ENCODE peak calls at places on chromosome X, in seven cellular contexts. J, C, V, F, D, I and W are unnamed samples.

GRCh38 chrX:139495324-139495723 is 35.2 kb upstream of the F9 start:
- DNase-seq in J (no peak), F (no peak), I (no peak), V (no peak), C (no peak), D (no peak), W (no peak)

GRCh38 chrX:109847257-109848187 is 114.5 kb upstream of the ACSL4 start:
- DNase-seq in C (no peak), I (peak; percentile 90), F (no peak), J (peak; percentile 62), D (peak; percentile 42), V (no peak), W (no peak)

GRCh38 chrX:38561126-38561868 is at the start of gene TSPAN7:
- DNase-seq in V (no peak), F (peak; percentile 89), C (peak; percentile 85), D (peak; percentile 46), I (peak; percentile 40), J (peak; percentile 1), W (peak; percentile 86)

GRCh38 chrX:57406149-57406548 is 119.6 kb downstream of the FAAH2 start:
- DNase-seq in D (no peak), J (no peak), I (no peak), F (no peak), V (no peak), C (no peak), W (no peak)

GRCh38 chrX:12421918-12422317 is 283.6 kb downstream of the FRMPD4 start:
- DNase-seq in F (no peak), J (no peak), D (no peak), I (peak; percentile 7), V (no peak), C (no peak), W (no peak)

GRCh38 chrX:153967536-153968214 is 3.9 kb downstream of the HCFC1 start:
- DNase-seq in I (no peak), V (no peak), D (no peak), C (no peak), J (no peak), F (no peak), W (no peak)

GRCh38 chrX:137194164-137194563 is 160.4 kb upstream of the GPR101 start:
- DNase-seq in J (no peak), F (peak; percentile 56), C (peak; percentile 14), D (peak; percentile 12), V (peak; percentile 20), I (peak; percentile 21), W (no peak)

GRCh38 chrX:71183341-71183740 is 38.7 kb downstream of the NLGN3 start:
- DNase-seq in V (no peak), C (no peak), D (peak; percentile 78), I (no peak), F (peak; percentile 45), J (no peak), W (no peak)

GRCh38 chrX:114626323-114626722 is 42.4 kb downstream of the HTR2C start:
- DNase-seq in D (peak; percentile 0), V (no peak), J (no peak), F (peak; percentile 39), C (no peak), I (peak; percentile 3), W (no peak)

GRCh38 chrX:103417933-103418332 is 41.6 kb downstream of the BEX3 start:
- DNase-seq in V (no peak), C (no peak), J (no peak), F (no peak), D (no peak), I (peak; percentile 31), W (no peak)

GRCh38 chrX:45566456-45566855 is 365.8 kb upstream of the DIPK2B start:
- DNase-seq in F (no peak), D (no peak), V (no peak), J (no peak), I (no peak), C (no peak), W (no peak)

GRCh38 chrX:40273356-40274050 is 175.7 kb upstream of the BCOR start:
- DNase-seq in J (no peak), I (peak; percentile 35), F (no peak), D (no peak), V (no peak), C (no peak), W (peak; percentile 54)

GRCh38 chrX:131752493-131753198 is 208.8 kb downstream of the OR13H1 start:
- DNase-seq in V (peak; percentile 81), J (no peak), I (peak; percentile 88), F (no peak), D (no peak), C (peak; percentile 71), W (no peak)

GRCh38 chrX:95318882-95319281 is 1365.8 kb upstream of the DIAPH2 start:
- DNase-seq in J (no peak), D (peak; percentile 4), I (no peak), C (no peak), F (peak; percentile 52), V (no peak), W (peak; percentile 50)

GRCh38 chrX:7985568-7985967 is 58.4 kb upstream of the PNPLA4 start:
- DNase-seq in F (no peak), J (no peak), C (no peak), V (no peak), D (no peak), I (peak; percentile 30), W (no peak)

GRCh38 chrX:104335765-104336164 is 81.0 kb upstream of the ESX1 start:
- DNase-seq in J (no peak), D (no peak), C (no peak), I (peak; percentile 90), V (no peak), F (no peak), W (no peak)

GRCh38 chrX:97401154-97401553 is 517.4 kb downstream of the RPA4 start:
- DNase-seq in F (no peak), C (no peak), I (no peak), V (no peak), J (no peak), D (peak; percentile 1), W (no peak)

DNA sequence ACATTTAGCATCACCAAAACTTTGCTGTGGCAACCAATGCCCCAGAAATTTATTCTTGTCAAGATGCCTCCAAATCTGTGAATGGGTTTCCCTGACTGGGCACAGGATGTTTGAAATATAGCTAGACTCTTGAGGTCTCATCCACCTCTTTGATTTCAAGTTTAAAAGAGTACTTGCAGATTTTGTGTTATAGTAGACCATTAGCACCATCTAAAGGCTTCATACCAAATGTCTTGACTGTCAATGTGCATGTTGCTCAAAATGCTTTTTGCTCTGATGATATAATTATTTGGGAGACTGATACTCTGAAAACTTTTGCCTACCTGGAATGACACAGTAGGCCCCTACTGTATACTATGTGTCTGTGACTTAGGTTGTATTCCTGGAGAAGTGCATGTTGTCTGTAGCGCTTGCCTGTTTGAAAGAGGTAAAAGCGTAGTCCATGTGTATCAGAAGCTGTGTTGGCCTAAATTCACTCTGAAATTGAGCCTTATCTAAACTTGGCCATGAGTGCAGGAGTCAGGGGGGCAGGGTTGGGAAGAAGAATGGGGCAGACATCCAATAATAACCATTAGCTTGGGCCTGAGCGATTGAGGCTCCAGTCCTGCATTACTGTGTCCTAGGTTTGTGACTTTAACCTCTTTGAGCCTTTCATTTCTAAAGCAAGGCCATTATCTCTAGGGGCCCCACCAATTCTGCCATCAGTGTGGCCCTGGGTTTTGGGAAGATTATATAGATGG is 33.8 kb downstream of the NDP start:
- DNase-seq in V (no peak), J (no peak), F (no peak), D (no peak), I (peak; percentile 3), C (no peak), W (no peak)
- TF ChIP-seq CTCF in V (peak; percentile 10), J (no peak), F (peak; percentile 15), D (peak; percentile 45), I (no peak), C (no peak), W (peak; percentile 21)

GRCh38 chrX:134975516-134975915 is 15.3 kb upstream of the SMIM10 start:
- DNase-seq in D (no peak), I (no peak), C (no peak), V (no peak), J (no peak), F (no peak), W (peak; percentile 18)

GRCh38 chrX:134969726-134970125 is 21.1 kb upstream of the SMIM10 start:
- DNase-seq in V (no peak), J (no peak), I (no peak), D (no peak), F (no peak), C (no peak), W (no peak)

GRCh38 chrX:134971926-134972325 is 18.9 kb upstream of the SMIM10 start:
- DNase-seq in D (no peak), V (no peak), C (no peak), F (no peak), J (no peak), I (peak; percentile 42), W (peak; percentile 14)
- H3K4me3 ChIP-seq in D (no peak overlapping the region), V (no peak overlapping the region), C (no peak overlapping the region), F (no peak overlapping the region), J (no peak overlapping the region), I (no peak overlapping the region), W (no peak overlapping the region)

GRCh38 chrX:3960952-3961351 is 247.5 kb upstream of the PRKX start:
- DNase-seq in V (no peak), D (no peak), F (no peak), C (no peak), I (no peak), J (no peak), W (no peak)

GRCh38 chrX:3963980-3964379 is 250.5 kb upstream of the PRKX start:
- DNase-seq in J (no peak), F (no peak), D (no peak), C (no peak), I (no peak), V (no peak), W (no peak)

DNA sequence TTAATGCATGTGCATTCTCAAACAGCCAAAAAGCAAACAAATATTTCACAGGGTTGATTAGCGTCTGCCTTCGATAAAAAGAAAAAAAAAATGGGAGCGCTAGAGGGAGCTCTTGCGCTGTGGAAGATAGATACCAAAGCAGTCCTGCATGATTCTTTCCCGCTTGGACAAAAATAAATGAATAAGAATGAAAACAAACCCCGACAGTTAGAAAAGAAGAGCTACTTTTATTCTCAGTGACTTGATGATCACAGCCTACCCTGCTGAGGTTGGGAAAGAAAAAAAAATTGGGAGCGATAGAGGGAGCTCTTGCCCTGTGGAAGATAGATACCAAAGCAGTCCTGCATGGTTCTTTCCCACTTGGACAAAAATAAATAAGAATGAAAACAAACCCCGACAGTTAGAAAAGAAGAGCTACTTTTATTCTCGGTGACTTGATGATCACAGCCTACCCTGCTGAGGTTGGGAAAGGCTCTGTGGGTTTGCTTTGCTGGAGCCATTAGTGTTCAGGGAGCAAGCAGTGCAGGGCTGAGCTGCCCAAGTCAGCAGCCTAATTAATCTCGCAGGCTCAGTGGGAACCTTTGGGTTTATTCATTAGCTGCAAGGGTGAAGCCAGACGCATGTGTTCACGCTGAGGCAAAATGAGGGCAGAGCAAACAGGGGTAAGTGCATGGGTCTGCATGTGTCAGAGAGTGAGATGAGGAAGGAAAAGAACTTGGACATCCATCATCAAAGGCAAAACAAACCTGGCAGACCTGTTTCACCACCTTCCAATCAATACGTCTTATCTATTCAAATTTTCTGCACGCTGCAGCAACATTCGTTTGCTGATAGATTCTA is 249.3 kb upstream of the PRKX start:
- DNase-seq in F (peak; percentile 68), J (no peak), D (peak; percentile 1), I (peak; percentile 16), C (no peak), V (peak; percentile 1), W (no peak)
- H3K9me3 ChIP-seq in F (no peaks in the 10 kb centered on the region), J (no peaks in the 10 kb centered on the region), D (no peaks in the 10 kb centered on the region), I (no peaks in the 10 kb centered on the region), C (no peaks in the 10 kb centered on the region), V (no peaks in the 10 kb centered on the region), W (no peaks in the 10 kb centered on the region)

DNA sequence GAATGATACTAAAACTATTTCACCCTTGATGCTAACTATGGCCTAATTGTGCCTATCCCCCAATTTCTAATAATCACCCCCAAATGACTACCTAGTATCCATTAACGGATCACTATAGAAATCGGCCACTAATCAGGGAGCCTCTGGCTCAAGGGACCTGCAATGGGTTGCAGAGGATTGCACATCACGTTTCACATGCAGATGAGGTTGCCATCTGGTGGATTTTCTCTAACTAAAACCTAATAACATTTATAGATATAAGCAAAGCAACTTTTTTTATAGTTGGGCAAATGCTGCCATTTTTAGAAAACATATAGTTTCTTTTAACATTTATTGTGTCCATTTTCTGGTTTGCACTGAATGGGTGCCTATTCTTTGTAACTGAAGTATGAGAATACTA is 28.3 kb upstream of the ALG13 start:
- DNase-seq in I (no peak), D (no peak), J (no peak), F (peak; percentile 30), V (no peak), C (no peak), W (peak; percentile 8)
- TF ChIP-seq CTCF in I (no peak), D (no peak), J (no peak), F (peak; percentile 37), V (peak; percentile 17), C (no peak), W (no peak)